ENCODE peak calls at places on chromosomes 5 and 9, in nine cellular contexts. One of them, this sample, is unnamed.

GRCh38 chr5:95350631-95351030 is 40.5 kb upstream of the FAM81B start:
- DNase-seq in WTC11: no peak
- DNase-seq in GM20000: no peak
- DNase-seq in gastrocnemius medialis: no peak
- DNase-seq in Panc1: no peak
- DNase-seq in spleen: no peak
- DNase-seq in tibial artery: no peak
- DNase-seq in endodermal cell: no peak
- DNase-seq in GM13976: no peak
- DNase-seq in this sample: no peak

GRCh38 chr9:89323257-89323841 is 5.0 kb downstream of the SECISBP2 start:
- DNase-seq in WTC11: no peak
- DNase-seq in GM20000: no peak
- DNase-seq in gastrocnemius medialis: no peak
- DNase-seq in Panc1: no peak
- DNase-seq in spleen: no peak
- DNase-seq in tibial artery: no peak
- DNase-seq in endodermal cell: no peak
- DNase-seq in GM13976: no peak
- DNase-seq in this sample: peak

GRCh38 chr9:107068581-107068980 is 205.6 kb downstream of the ZNF462 start:
- DNase-seq in WTC11: no peak
- DNase-seq in GM20000: no peak
- DNase-seq in gastrocnemius medialis: no peak
- DNase-seq in Panc1: no peak
- DNase-seq in spleen: no peak
- DNase-seq in tibial artery: no peak
- DNase-seq in endodermal cell: no peak
- DNase-seq in GM13976: no peak
- DNase-seq in this sample: no peak

GRCh38 chr5:59637878-59638580 is 255.5 kb downstream of the PDE4D start:
- DNase-seq in WTC11: no peak
- DNase-seq in GM20000: no peak
- DNase-seq in gastrocnemius medialis: no peak
- DNase-seq in Panc1: no peak
- DNase-seq in spleen: no peak
- DNase-seq in tibial artery: no peak
- DNase-seq in endodermal cell: no peak
- DNase-seq in GM13976: no peak
- DNase-seq in this sample: no peak

GRCh38 chr5:13606051-13606450 is 338.4 kb downstream of the DNAH5 start:
- DNase-seq in WTC11: no peak
- DNase-seq in GM20000: no peak
- DNase-seq in gastrocnemius medialis: no peak
- DNase-seq in Panc1: peak
- DNase-seq in spleen: no peak
- DNase-seq in tibial artery: no peak
- DNase-seq in endodermal cell: no peak
- DNase-seq in GM13976: no peak
- DNase-seq in this sample: no peak

GRCh38 chr5:132226516-132227234 is 978 bp downstream of the P4HA2 start:
- DNase-seq in WTC11: no peak
- DNase-seq in GM20000: no peak
- DNase-seq in gastrocnemius medialis: no peak
- DNase-seq in Panc1: no peak
- DNase-seq in spleen: peak
- DNase-seq in tibial artery: peak
- DNase-seq in endodermal cell: no peak
- DNase-seq in GM13976: no peak
- DNase-seq in this sample: peak

GRCh38 chr5:172144291-172144815 is 43.7 kb downstream of the STK10 start:
- DNase-seq in WTC11: no peak
- DNase-seq in GM20000: peak
- DNase-seq in gastrocnemius medialis: no peak
- DNase-seq in Panc1: no peak
- DNase-seq in spleen: no peak
- DNase-seq in tibial artery: no peak
- DNase-seq in endodermal cell: peak
- DNase-seq in GM13976: peak
- DNase-seq in this sample: no peak

GRCh38 chr9:33030285-33030684 is 5.2 kb downstream of the DNAJA1 start:
- DNase-seq in WTC11: no peak
- DNase-seq in GM20000: no peak
- DNase-seq in gastrocnemius medialis: no peak
- DNase-seq in Panc1: no peak
- DNase-seq in spleen: no peak
- DNase-seq in tibial artery: no peak
- DNase-seq in endodermal cell: no peak
- DNase-seq in GM13976: no peak
- DNase-seq in this sample: no peak

GRCh38 chr5:61931236-61931635 is 374.8 kb upstream of the KIF2A start:
- DNase-seq in WTC11: no peak
- DNase-seq in GM20000: no peak
- DNase-seq in gastrocnemius medialis: no peak
- DNase-seq in Panc1: no peak
- DNase-seq in spleen: no peak
- DNase-seq in tibial artery: no peak
- DNase-seq in endodermal cell: no peak
- DNase-seq in GM13976: no peak
- DNase-seq in this sample: no peak

GRCh38 chr9:91247278-91247677 is 114.4 kb downstream of the AUH start:
- DNase-seq in WTC11: no peak
- DNase-seq in GM20000: no peak
- DNase-seq in gastrocnemius medialis: no peak
- DNase-seq in Panc1: no peak
- DNase-seq in spleen: no peak
- DNase-seq in tibial artery: no peak
- DNase-seq in endodermal cell: no peak
- DNase-seq in GM13976: no peak
- DNase-seq in this sample: no peak

GRCh38 chr9:109467936-109468335 is 30.2 kb downstream of the PTPN3 start:
- DNase-seq in WTC11: no peak
- DNase-seq in GM20000: no peak
- DNase-seq in gastrocnemius medialis: no peak
- DNase-seq in Panc1: no peak
- DNase-seq in spleen: no peak
- DNase-seq in tibial artery: no peak
- DNase-seq in endodermal cell: no peak
- DNase-seq in GM13976: no peak
- DNase-seq in this sample: no peak

GRCh38 chr5:25618821-25619220 is 974.0 kb upstream of the CDH10 start:
- DNase-seq in WTC11: no peak
- DNase-seq in GM20000: no peak
- DNase-seq in gastrocnemius medialis: no peak
- DNase-seq in Panc1: no peak
- DNase-seq in spleen: no peak
- DNase-seq in tibial artery: no peak
- DNase-seq in endodermal cell: no peak
- DNase-seq in GM13976: no peak
- DNase-seq in this sample: no peak

GRCh38 chr5:133729800-133730199 is 117.5 kb upstream of the FSTL4 start:
- DNase-seq in WTC11: no peak
- DNase-seq in GM20000: no peak
- DNase-seq in gastrocnemius medialis: no peak
- DNase-seq in Panc1: no peak
- DNase-seq in spleen: no peak
- DNase-seq in tibial artery: no peak
- DNase-seq in endodermal cell: no peak
- DNase-seq in GM13976: no peak
- DNase-seq in this sample: no peak

GRCh38 chr9:7320139-7320538 is 479.4 kb downstream of the DMAC1 start:
- DNase-seq in WTC11: no peak
- DNase-seq in GM20000: no peak
- DNase-seq in gastrocnemius medialis: no peak
- DNase-seq in Panc1: peak
- DNase-seq in spleen: no peak
- DNase-seq in tibial artery: no peak
- DNase-seq in endodermal cell: peak
- DNase-seq in GM13976: no peak
- DNase-seq in this sample: peak

GRCh38 chr5:40486437-40487270 is 193.1 kb upstream of the PTGER4 start:
- DNase-seq in WTC11: no peak
- DNase-seq in GM20000: peak
- DNase-seq in gastrocnemius medialis: no peak
- DNase-seq in Panc1: no peak
- DNase-seq in spleen: no peak
- DNase-seq in tibial artery: peak
- DNase-seq in endodermal cell: no peak
- DNase-seq in GM13976: no peak
- DNase-seq in this sample: peak

GRCh38 chr9:84001621-84002020 is 21.0 kb downstream of the RMI1 start:
- DNase-seq in WTC11: no peak
- DNase-seq in GM20000: no peak
- DNase-seq in gastrocnemius medialis: no peak
- DNase-seq in Panc1: no peak
- DNase-seq in spleen: no peak
- DNase-seq in tibial artery: no peak
- DNase-seq in endodermal cell: no peak
- DNase-seq in GM13976: no peak
- DNase-seq in this sample: no peak

GRCh38 chr9:79471577-79472543 is 99.9 kb upstream of the TLE4 start:
- DNase-seq in WTC11: peak
- DNase-seq in GM20000: no peak
- DNase-seq in gastrocnemius medialis: peak
- DNase-seq in Panc1: no peak
- DNase-seq in spleen: no peak
- DNase-seq in tibial artery: peak
- DNase-seq in endodermal cell: no peak
- DNase-seq in GM13976: no peak
- DNase-seq in this sample: peak

GRCh38 chr9:32378993-32379729 is 5.3 kb upstream of the ACO1 start:
- DNase-seq in WTC11: no peak
- DNase-seq in GM20000: peak
- DNase-seq in gastrocnemius medialis: no peak
- DNase-seq in Panc1: peak
- DNase-seq in spleen: no peak
- DNase-seq in tibial artery: no peak
- DNase-seq in endodermal cell: peak
- DNase-seq in GM13976: peak
- DNase-seq in this sample: peak

GRCh38 chr5:170053896-170054295 is 51.8 kb upstream of the FOXI1 start:
- DNase-seq in WTC11: no peak
- DNase-seq in GM20000: no peak
- DNase-seq in gastrocnemius medialis: no peak
- DNase-seq in Panc1: no peak
- DNase-seq in spleen: no peak
- DNase-seq in tibial artery: no peak
- DNase-seq in endodermal cell: peak
- DNase-seq in GM13976: no peak
- DNase-seq in this sample: no peak

GRCh38 chr5:163293836-163294235 is 143.6 kb upstream of the CCNG1 start:
- DNase-seq in WTC11: no peak
- DNase-seq in GM20000: no peak
- DNase-seq in gastrocnemius medialis: no peak
- DNase-seq in Panc1: no peak
- DNase-seq in spleen: no peak
- DNase-seq in tibial artery: no peak
- DNase-seq in endodermal cell: no peak
- DNase-seq in GM13976: no peak
- DNase-seq in this sample: no peak

GRCh38 chr5:88108490-88109279 is 160.0 kb downstream of the TMEM161B start:
- DNase-seq in WTC11: no peak
- DNase-seq in GM20000: no peak
- DNase-seq in gastrocnemius medialis: no peak
- DNase-seq in Panc1: no peak
- DNase-seq in spleen: no peak
- DNase-seq in tibial artery: no peak
- DNase-seq in endodermal cell: no peak
- DNase-seq in GM13976: no peak
- DNase-seq in this sample: peak

GRCh38 chr9:1939926-1940368 is 75.2 kb upstream of the SMARCA2 start:
- DNase-seq in WTC11: peak
- DNase-seq in GM20000: peak
- DNase-seq in gastrocnemius medialis: no peak
- DNase-seq in Panc1: peak
- DNase-seq in spleen: no peak
- DNase-seq in tibial artery: no peak
- DNase-seq in endodermal cell: peak
- DNase-seq in GM13976: peak
- DNase-seq in this sample: peak
- TF ChIP-seq CTCF in WTC11: peak
- TF ChIP-seq CTCF in GM20000: peak
- TF ChIP-seq CTCF in gastrocnemius medialis: no peak
- TF ChIP-seq CTCF in Panc1: peak
- TF ChIP-seq CTCF in spleen: peak
- TF ChIP-seq CTCF in tibial artery: no peak
- TF ChIP-seq CTCF in endodermal cell: peak
- TF ChIP-seq CTCF in GM13976: peak
- TF ChIP-seq CTCF in this sample: peak

DNA sequence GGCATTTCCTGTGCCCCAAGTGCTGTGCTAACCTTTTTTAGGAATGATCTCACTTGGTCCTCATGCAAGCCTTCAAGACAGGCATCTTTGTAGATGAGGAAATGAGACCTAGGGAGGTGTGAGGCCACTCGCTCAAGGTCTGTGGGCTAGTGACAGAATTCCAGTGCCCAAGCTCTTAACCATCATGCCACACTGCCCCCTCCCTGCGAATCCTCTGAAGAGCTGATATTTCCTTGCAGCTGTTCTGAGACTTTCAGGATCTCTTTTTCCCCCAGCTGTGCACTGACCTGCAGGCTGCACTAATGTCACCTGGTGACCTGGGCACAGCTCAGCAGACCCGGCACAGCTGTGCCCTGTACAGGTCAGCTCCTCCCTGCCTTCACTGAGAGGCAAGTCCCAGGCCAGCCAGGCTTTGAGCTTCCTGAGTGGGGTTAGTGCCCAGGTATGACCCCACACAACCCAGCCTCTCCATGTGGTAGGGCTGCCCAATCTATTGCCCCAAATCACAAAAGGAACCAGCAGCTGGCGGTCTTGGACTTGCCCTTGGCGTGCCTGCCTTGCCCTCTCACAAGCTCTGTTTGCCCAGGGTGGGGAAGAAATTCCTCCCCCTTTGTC is 32.7 kb downstream of the MORN5 start:
- DNase-seq in WTC11: no peak
- DNase-seq in GM20000: no peak
- DNase-seq in gastrocnemius medialis: no peak
- DNase-seq in Panc1: no peak
- DNase-seq in spleen: peak
- DNase-seq in tibial artery: no peak
- DNase-seq in endodermal cell: no peak
- DNase-seq in GM13976: no peak
- DNase-seq in this sample: no peak
- TF ChIP-seq CTCF in WTC11: no peak
- TF ChIP-seq CTCF in GM20000: no peak
- TF ChIP-seq CTCF in gastrocnemius medialis: no peak
- TF ChIP-seq CTCF in Panc1: no peak
- TF ChIP-seq CTCF in spleen: no peak
- TF ChIP-seq CTCF in tibial artery: no peak
- TF ChIP-seq CTCF in endodermal cell: peak
- TF ChIP-seq CTCF in GM13976: no peak
- TF ChIP-seq CTCF in this sample: no peak

GRCh38 chr5:154868702-154869101 is 10.3 kb downstream of the CNOT8 start:
- DNase-seq in WTC11: peak
- DNase-seq in GM20000: no peak
- DNase-seq in gastrocnemius medialis: peak
- DNase-seq in Panc1: no peak
- DNase-seq in spleen: no peak
- DNase-seq in tibial artery: no peak
- DNase-seq in endodermal cell: peak
- DNase-seq in GM13976: no peak
- DNase-seq in this sample: peak
- TF ChIP-seq CTCF in WTC11: no peak
- TF ChIP-seq CTCF in GM20000: no peak
- TF ChIP-seq CTCF in gastrocnemius medialis: no peak
- TF ChIP-seq CTCF in Panc1: no peak
- TF ChIP-seq CTCF in spleen: no peak
- TF ChIP-seq CTCF in tibial artery: no peak
- TF ChIP-seq CTCF in endodermal cell: peak
- TF ChIP-seq CTCF in GM13976: no peak
- TF ChIP-seq CTCF in this sample: peak

GRCh38 chr5:78920604-78921003 is 64.5 kb downstream of the ARSB start:
- DNase-seq in WTC11: no peak
- DNase-seq in GM20000: no peak
- DNase-seq in gastrocnemius medialis: no peak
- DNase-seq in Panc1: no peak
- DNase-seq in spleen: no peak
- DNase-seq in tibial artery: no peak
- DNase-seq in endodermal cell: peak
- DNase-seq in GM13976: no peak
- DNase-seq in this sample: peak
- TF ChIP-seq CTCF in WTC11: no peak
- TF ChIP-seq CTCF in GM20000: no peak
- TF ChIP-seq CTCF in gastrocnemius medialis: no peak
- TF ChIP-seq CTCF in Panc1: peak
- TF ChIP-seq CTCF in spleen: no peak
- TF ChIP-seq CTCF in tibial artery: peak
- TF ChIP-seq CTCF in endodermal cell: peak
- TF ChIP-seq CTCF in GM13976: peak
- TF ChIP-seq CTCF in this sample: peak